ENCODE peak calls at places on chromosomes 16 and 17, in six cellular contexts. M, T, Q, L, I and O are unnamed samples.
A peak's percentile ranks its signal among the peaks of the same experiment; 100 is the strongest.

GRCh38 chr17:81977211-81978091 is at the start of gene ASPSCR1:
- DNase-seq in Q (peak; percentile 87), M (peak; percentile 93), L (peak; percentile 95), T (peak; percentile 84), I (peak; percentile 92), O (peak; percentile 93)

GRCh38 chr16:83701494-83701893 is 106.3 kb upstream of the HSBP1 start:
- DNase-seq in Q (no peak), M (no peak), I (no peak), L (peak; percentile 29), T (no peak), O (peak; percentile 58)

GRCh38 chr17:80819422-80820164 is 172.0 kb upstream of the CHMP6 start:
- DNase-seq in L (no peak), T (no peak), M (no peak), I (no peak), Q (no peak), O (no peak)

GRCh38 chr17:40545660-40546059 is 19.6 kb downstream of the CCR7 start:
- DNase-seq in L (no peak), M (peak; percentile 44), T (no peak), Q (peak; percentile 16), I (no peak), O (no peak)

GRCh38 chr17:33057564-33057963 is 65.9 kb downstream of the SPACA3 start:
- DNase-seq in T (no peak), M (no peak), L (no peak), I (no peak), Q (no peak), O (no peak)

GRCh38 chr16:10367616-10368188 is 18.2 kb upstream of the ATF7IP2 start:
- DNase-seq in T (no peak), I (no peak), L (no peak), Q (no peak), M (no peak), O (no peak)

GRCh38 chr16:23280483-23280967 is 21.6 kb upstream of the SCNN1B start:
- DNase-seq in Q (no peak), L (no peak), I (no peak), T (no peak), M (no peak), O (no peak)

GRCh38 chr16:68778551-68779231 is 41.6 kb downstream of the CDH1 start:
- DNase-seq in M (peak; percentile 48), L (no peak), T (no peak), Q (no peak), I (peak; percentile 43), O (peak; percentile 38)

GRCh38 chr17:27912989-27913388 is 19.8 kb upstream of the LYRM9 start:
- DNase-seq in T (no peak), I (no peak), L (no peak), M (no peak), Q (no peak), O (no peak)

GRCh38 chr17:18323007-18323406 is 7.9 kb downstream of the SMCR8 start:
- DNase-seq in M (no peak), L (peak; percentile 45), Q (no peak), I (no peak), T (peak; percentile 28), O (no peak)